ENCODE peak calls at places on chromosomes 1 and 21, in nine cellular contexts. W is mucosa of descending colon, L is fibroblast of lung, H is RWPE2, V is left ventricle myocardium inferior, T is body of pancreas, U is PC-3, F is small intestine, M is heart right ventricle. J is an unnamed sample. For H3K36me3 and H3K4me1, the result is how much of the 10 kb centered on the place peaks cover.

GRCh38 chr1:221317537-221317936 is 424.4 kb downstream of the DUSP10 start:
- DNase-seq in W (no peak), L (no peak), H (no peak), V (no peak), T (no peak), U (no peak), F (no peak), M (no peak), J (no peak)

GRCh38 chr21:46599251-46599572 is 5.7 kb downstream of the S100B start:
- DNase-seq in W (no peak), L (peak), H (no peak), V (no peak), T (no peak), U (no peak), F (no peak), M (peak), J (no peak)

GRCh38 chr1:192788184-192788583 is 20.7 kb upstream of the RGS2 start:
- DNase-seq in W (no peak), L (peak), H (no peak), V (no peak), T (no peak), U (peak), F (no peak), M (no peak), J (peak)

GRCh38 chr1:54453509-54453908 is 47.3 kb upstream of the SSBP3 start:
- DNase-seq in W (no peak), L (no peak), H (no peak), V (no peak), T (no peak), U (no peak), F (no peak), M (no peak), J (no peak)

GRCh38 chr1:48878191-48878940 is 101.7 kb upstream of the BEND5 start:
- DNase-seq in W (peak), L (peak), H (no peak), V (no peak), T (no peak), U (peak), F (peak), M (no peak), J (no peak)

GRCh38 chr21:30044447-30045064 is 104.8 kb upstream of the GRIK1 start:
- DNase-seq in W (peak), L (peak), H (no peak), V (no peak), T (peak), U (peak), F (peak), M (peak), J (no peak)

GRCh38 chr1:109383850-109384249 is 13.9 kb downstream of the SORT1 start:
- DNase-seq in W (no peak), L (no peak), H (no peak), V (no peak), T (no peak), U (no peak), F (no peak), M (no peak), J (no peak)

GRCh38 chr21:19899645-19900044 is 1098.6 kb upstream of the NCAM2 start:
- DNase-seq in W (no peak), L (no peak), H (no peak), V (no peak), T (no peak), U (no peak), F (no peak), M (no peak), J (no peak)

GRCh38 chr1:17437260-17438175 is 2.0 kb downstream of the RCC2 start:
- DNase-seq in W (peak), L (peak), H (no peak), V (peak), T (peak), U (peak), F (peak), M (peak), J (peak)

GRCh38 chr1:245220381-245220985 is 65.7 kb downstream of the KIF26B start:
- DNase-seq in W (no peak), L (no peak), H (no peak), V (no peak), T (no peak), U (no peak), F (no peak), M (no peak), J (no peak)

GRCh38 chr1:44784094-44785026 is 3.6 kb downstream of the BEST4 start:
- DNase-seq in W (no peak), L (no peak), H (no peak), V (no peak), T (peak), U (no peak), F (peak), M (no peak), J (no peak)

GRCh38 chr21:38240121-38240520 is 16.7 kb upstream of the KCNJ15 start:
- DNase-seq in W (no peak), L (no peak), H (no peak), V (no peak), T (no peak), U (no peak), F (no peak), M (no peak), J (no peak)

GRCh38 chr1:93338426-93338825 is 7.3 kb upstream of the DR1 start:
- DNase-seq in W (no peak), L (peak), H (no peak), V (no peak), T (no peak), U (peak), F (no peak), M (no peak), J (no peak)

GRCh38 chr1:20710450-20711284 is 7.1 kb downstream of the KIF17 start:
- DNase-seq in W (no peak), L (no peak), H (no peak), V (no peak), T (no peak), U (no peak), F (no peak), M (no peak), J (no peak)

GRCh38 chr1:81596341-81596740 is 204.4 kb upstream of the ADGRL2 start:
- DNase-seq in W (no peak), L (no peak), H (no peak), V (no peak), T (no peak), U (no peak), F (no peak), M (no peak), J (no peak)

GRCh38 chr1:153509729-153510354 is 25.9 kb downstream of the S100A6 start:
- DNase-seq in W (peak), L (no peak), H (no peak), V (no peak), T (peak), U (peak), F (peak), M (no peak), J (no peak)

GRCh38 chr1:13628711-13629110 is 45.1 kb downstream of the PDPN start:
- DNase-seq in W (no peak), L (no peak), H (no peak), V (no peak), T (no peak), U (peak), F (no peak), M (no peak), J (no peak)

GRCh38 chr1:199821029-199821779 is 206.3 kb upstream of the NR5A2 start:
- DNase-seq in W (peak), L (no peak), H (no peak), V (no peak), T (peak), U (no peak), F (no peak), M (no peak), J (no peak)

GRCh38 chr1:56019472-56019871 is 559.9 kb downstream of the PLPP3 start:
- DNase-seq in W (no peak), L (no peak), H (no peak), V (no peak), T (no peak), U (peak), F (no peak), M (no peak), J (no peak)

GRCh38 chr1:109650609-109651008 is 5.3 kb upstream of the GSTM4 start:
- DNase-seq in W (no peak), L (no peak), H (no peak), V (no peak), T (no peak), U (peak), F (no peak), M (no peak), J (no peak)

GRCh38 chr1:216075339-216075738 is 347.9 kb downstream of the USH2A start:
- DNase-seq in W (no peak), L (peak), H (no peak), V (no peak), T (no peak), U (peak), F (no peak), M (no peak), J (no peak)

GRCh38 chr1:149962039-149962647 is 25.5 kb upstream of the MTMR11 start:
- DNase-seq in W (peak), L (peak), H (no peak), V (no peak), T (peak), U (peak), F (peak), M (peak), J (no peak)

GRCh38 chr21:39189857-39190604 is 6.8 kb upstream of the PSMG1 start:
- DNase-seq in W (no peak), L (peak), H (no peak), V (no peak), T (no peak), U (no peak), F (no peak), M (no peak), J (no peak)

GRCh38 chr1:55593299-55593698 is 378.1 kb upstream of the USP24 start:
- DNase-seq in W (no peak), L (no peak), H (no peak), V (no peak), T (no peak), U (no peak), F (no peak), M (no peak), J (no peak)

GRCh38 chr1:156748670-156749428 is 2.6 kb downstream of the HDGF start:
- DNase-seq in W (peak), L (peak), H (no peak), V (peak), T (peak), U (peak), F (peak), M (peak), J (peak)

GRCh38 chr1:184506501-184506900 is 119.7 kb downstream of the C1orf21 start:
- DNase-seq in W (no peak), L (no peak), H (no peak), V (no peak), T (no peak), U (no peak), F (no peak), M (no peak), J (no peak)

GRCh38 chr1:113860891-113861290 is 10.6 kb downstream of the PTPN22 start:
- DNase-seq in W (no peak), L (peak), H (no peak), V (no peak), T (no peak), U (peak), F (no peak), M (no peak), J (no peak)

GRCh38 chr1:151680812-151681211 is 35.8 kb downstream of the CELF3 start:
- DNase-seq in W (no peak), L (peak), H (no peak), V (no peak), T (no peak), U (peak), F (no peak), M (no peak), J (no peak)

GRCh38 chr1:110152133-110152785 is 2.0 kb downstream of the SLC6A17 start:
- DNase-seq in W (no peak), L (no peak), H (no peak), V (no peak), T (no peak), U (peak), F (no peak), M (no peak), J (no peak)

GRCh38 chr21:39159342-39160063 is 23.7 kb downstream of the PSMG1 start:
- DNase-seq in W (no peak), L (peak), H (no peak), V (no peak), T (no peak), U (no peak), F (no peak), M (no peak), J (no peak)

GRCh38 chr1:223811634-223812101 is 34.1 kb downstream of the TP53BP2 start:
- DNase-seq in W (no peak), L (peak), H (no peak), V (no peak), T (no peak), U (peak), F (peak), M (no peak), J (no peak)

GRCh38 chr1:243842154-243842553 is 7.9 kb downstream of the AKT3 start:
- DNase-seq in W (no peak), L (no peak), H (no peak), V (no peak), T (no peak), U (no peak), F (no peak), M (no peak), J (no peak)

GRCh38 chr1:221708987-221709386 is 32.9 kb downstream of the DUSP10 start:
- DNase-seq in W (no peak), L (peak), H (no peak), V (no peak), T (peak), U (peak), F (peak), M (peak), J (no peak)

GRCh38 chr21:36784942-36785341 is 86.0 kb downstream of the SIM2 start:
- DNase-seq in W (no peak), L (no peak), H (no peak), V (peak), T (no peak), U (no peak), F (no peak), M (peak), J (no peak)

GRCh38 chr1:151193856-151194255 is 3.9 kb upstream of the VPS72 start:
- DNase-seq in W (no peak), L (no peak), H (no peak), V (no peak), T (no peak), U (no peak), F (no peak), M (no peak), J (no peak)

DNA sequence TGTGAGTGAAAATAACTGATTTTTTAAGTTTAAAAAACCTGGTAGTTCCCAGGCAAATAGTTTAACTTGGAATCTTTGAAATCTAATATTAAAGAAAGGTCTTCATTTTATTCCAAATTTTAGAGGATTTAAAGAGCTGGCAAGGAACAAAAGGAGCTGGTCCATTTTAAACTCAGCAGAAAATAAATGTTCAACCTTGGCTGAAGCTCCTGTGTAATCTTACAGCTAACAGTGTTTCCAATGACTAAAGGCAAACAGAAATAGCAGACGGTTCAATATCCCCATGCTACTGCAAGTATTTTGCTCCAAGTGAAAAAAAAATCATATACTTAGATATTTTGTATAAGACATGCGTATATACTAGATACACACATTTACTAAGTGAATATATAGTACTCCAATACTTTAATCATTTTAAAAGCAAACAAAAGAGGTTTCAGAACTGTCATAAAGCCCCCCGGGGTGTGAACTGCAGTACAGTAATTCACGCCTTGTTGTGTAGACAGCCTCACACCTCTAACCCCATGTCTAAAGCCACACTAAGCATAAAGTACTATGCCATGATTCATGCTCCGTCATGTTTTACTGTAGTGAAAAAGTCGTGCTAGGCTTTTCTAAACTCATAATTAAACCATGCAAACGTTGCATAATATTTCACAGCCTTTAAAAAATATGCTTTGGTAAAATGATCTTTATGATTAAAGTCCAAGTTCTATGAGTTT is 132.2 kb downstream of the CLIC6 start:
- DNase-seq in W (no peak), L (peak), H (no peak), V (no peak), T (no peak), U (no peak), F (no peak), M (no peak), J (no peak)
- H3K36me3 ChIP-seq in W (under half), L (under half), H (half or more), V (under half), T (under half), U (half or more), F (under half), M (under half), J (under half)

GRCh38 chr1:23745515-23745914 is 2.2 kb downstream of the ELOA start:
- DNase-seq in W (no peak), L (peak), H (no peak), V (no peak), T (peak), U (peak), F (peak), M (no peak), J (no peak)
- H3K4me3 ChIP-seq in W (no peak), L (peak), H (no peak), V (no peak), T (no peak), U (peak), F (no peak), M (no peak), J (no peak)

GRCh38 chr21:17527711-17528110 is 14.9 kb downstream of the CXADR start:
- DNase-seq in W (no peak), L (no peak), H (no peak), V (no peak), T (no peak), U (no peak), F (no peak), M (no peak), J (no peak)
- H3K4me1 ChIP-seq in W (under half), L (under half), H (under half), V (under half), T (under half), U (under half), F (under half), M (under half), J (under half)

GRCh38 chr1:203072002-203072607 is 13.7 kb downstream of the MYOG start:
- DNase-seq in W (no peak), L (no peak), H (peak), V (no peak), T (no peak), U (no peak), F (no peak), M (no peak), J (no peak)
- H3K36me3 ChIP-seq in W (under half), L (under half), H (under half), V (under half), T (under half), U (under half), F (under half), M (under half), J (under half)

GRCh38 chr1:178579562-178579961 is 66.7 kb downstream of the TEX35 start:
- DNase-seq in W (no peak), L (no peak), H (no peak), V (no peak), T (no peak), U (no peak), F (no peak), M (no peak), J (no peak)

GRCh38 chr1:178580096-178580495 is 67.2 kb downstream of the TEX35 start:
- DNase-seq in W (no peak), L (no peak), H (no peak), V (no peak), T (no peak), U (no peak), F (no peak), M (no peak), J (no peak)

GRCh38 chr1:178580876-178581275 is 68.0 kb downstream of the TEX35 start:
- DNase-seq in W (no peak), L (no peak), H (no peak), V (no peak), T (no peak), U (no peak), F (no peak), M (no peak), J (no peak)

GRCh38 chr1:178579095-178579494 is 66.2 kb downstream of the TEX35 start:
- DNase-seq in W (no peak), L (no peak), H (no peak), V (no peak), T (no peak), U (no peak), F (no peak), M (no peak), J (no peak)

GRCh38 chr1:178581351-178581951 is 68.5 kb downstream of the TEX35 start:
- DNase-seq in W (peak), L (no peak), H (no peak), V (no peak), T (no peak), U (no peak), F (no peak), M (no peak), J (no peak)
- H3K4me3 ChIP-seq in W (no peak), L (no peak), H (no peak), V (no peak), T (no peak), U (no peak), F (no peak), M (no peak), J (no peak)

GRCh38 chr1:37474051-37474696 is at the start of gene ZC3H12A:
- DNase-seq in W (peak), L (peak), H (peak), V (peak), T (peak), U (peak), F (peak), M (peak), J (peak)
- H3K4me1 ChIP-seq in W (half or more), L (under half), H (under half), V (half or more), T (half or more), U (half or more), F (under half), M (half or more), J (under half)

GRCh38 chr1:213977486-213977842 is 10.3 kb upstream of the PROX1 start:
- DNase-seq in W (no peak), L (no peak), H (no peak), V (no peak), T (peak), U (no peak), F (no peak), M (no peak), J (peak)
- H3K36me3 ChIP-seq in W (under half), L (under half), H (under half), V (under half), T (under half), U (under half), F (under half), M (under half), J (under half)

GRCh38 chr1:185823471-185823870 is 89.3 kb downstream of the HMCN1 start:
- DNase-seq in W (no peak), L (peak), H (no peak), V (no peak), T (no peak), U (peak), F (no peak), M (no peak), J (no peak)
- H3K4me3 ChIP-seq in W (no peak), L (no peak), H (no peak), V (no peak), T (no peak), U (no peak), F (no peak), M (no peak), J (no peak)

DNA sequence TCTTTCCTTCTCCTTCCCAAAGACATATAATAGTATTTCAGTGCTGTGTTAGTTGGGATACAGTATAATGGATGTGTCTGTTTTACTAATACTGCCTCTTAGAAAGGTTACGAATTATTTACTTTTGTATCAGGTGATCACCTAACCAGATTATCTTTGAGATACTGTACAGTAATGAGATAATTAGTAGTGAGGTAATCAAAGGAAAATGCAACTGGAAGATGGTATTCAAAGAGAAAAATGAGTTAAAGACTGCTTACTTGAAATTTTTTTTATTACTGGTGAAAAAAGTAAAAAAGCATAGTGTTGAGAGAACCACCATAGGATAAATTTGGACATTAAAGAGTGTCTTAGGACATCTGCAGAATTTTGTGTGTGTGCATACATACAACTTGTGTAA is 10.9 kb downstream of the SMG7 start:
- DNase-seq in W (no peak), L (no peak), H (no peak), V (no peak), T (no peak), U (no peak), F (no peak), M (no peak), J (no peak)
- H3K4me1 ChIP-seq in W (under half), L (under half), H (under half), V (half or more), T (under half), U (under half), F (under half), M (under half), J (under half)